ENCODE peak calls at places on chromosome 21, in four cellular contexts. V is A549, O is K562, A is HepG2. H is an unnamed sample.

GRCh38 chr21:17622018-17622417 is 9.3 kb upstream of the BTG3 start:
- DNase-seq in V (no peak), A (no peak), O (no peak), H (no peak)

GRCh38 chr21:25560151-25560783 is 47.0 kb downstream of the MRPL39 start:
- DNase-seq in V (no peak), O (no peak), A (no peak), H (no peak)

GRCh38 chr21:35857082-35857481 is 203.2 kb downstream of the SETD4 start:
- DNase-seq in A (no peak), V (no peak), O (no peak), H (no peak)

GRCh38 chr21:27787046-27787445 is 820.2 kb upstream of the ADAMTS5 start:
- DNase-seq in A (no peak), O (no peak), V (no peak), H (no peak)

GRCh38 chr21:38831526-38832467 is 26.1 kb downstream of the ETS2 start:
- DNase-seq in O (no peak), A (peak), V (no peak), H (peak)

GRCh38 chr21:43196789-43197188 is 28.0 kb downstream of the CRYAA start:
- DNase-seq in V (no peak), A (no peak), O (no peak), H (no peak)

GRCh38 chr21:38863291-38863690 is 57.6 kb downstream of the ETS2 start:
- DNase-seq in A (no peak), O (no peak), V (no peak), H (no peak)

GRCh38 chr21:42565886-42566523 is 52.4 kb downstream of the SLC37A1 start:
- DNase-seq in O (no peak), A (no peak), V (no peak), H (no peak)

GRCh38 chr21:37849703-37850102 is 66.6 kb downstream of the KCNJ6 start:
- DNase-seq in A (no peak), V (no peak), O (no peak), H (no peak)

GRCh38 chr21:29194847-29195246 is 64.4 kb downstream of the MAP3K7CL start:
- DNase-seq in V (no peak), A (peak), O (no peak), H (no peak)

GRCh38 chr21:14384453-14384852 is 1.5 kb upstream of the HSPA13 start:
- DNase-seq in O (no peak), A (no peak), V (no peak), H (no peak)

GRCh38 chr21:14382835-14383595 is at the start of gene HSPA13:
- DNase-seq in A (peak), V (peak), O (peak), H (peak)

GRCh38 chr21:14382486-14382834 is 486 bp downstream of the HSPA13 start:
- DNase-seq in V (no peak), A (no peak), O (no peak), H (no peak)

GRCh38 chr21:14388282-14388681 is 5.3 kb upstream of the HSPA13 start:
- DNase-seq in A (no peak), O (no peak), V (no peak), H (no peak)

GRCh38 chr21:14383596-14384210 is 757 bp upstream of the HSPA13 start:
- DNase-seq in V (no peak), A (no peak), O (no peak), H (peak)
- TF ChIP-seq SMC3 in V (no peak), A (no peak), O (no peak), H (no peak)

GRCh38 chr21:32941263-32941662 is 84.5 kb upstream of the OLIG2 start:
- DNase-seq in A (no peak), V (no peak), O (no peak), H (no peak)

GRCh38 chr21:32934829-32935228 is 90.9 kb upstream of the OLIG2 start:
- DNase-seq in O (no peak), A (no peak), V (no peak), H (no peak)

GRCh38 chr21:32940079-32941014 is 85.4 kb upstream of the OLIG2 start:
- DNase-seq in O (peak), A (peak), V (peak), H (no peak)
- TF ChIP-seq POLR2AphosphoS2 in O (no peak), A (no peak), V (no peak), H (no peak)

DNA sequence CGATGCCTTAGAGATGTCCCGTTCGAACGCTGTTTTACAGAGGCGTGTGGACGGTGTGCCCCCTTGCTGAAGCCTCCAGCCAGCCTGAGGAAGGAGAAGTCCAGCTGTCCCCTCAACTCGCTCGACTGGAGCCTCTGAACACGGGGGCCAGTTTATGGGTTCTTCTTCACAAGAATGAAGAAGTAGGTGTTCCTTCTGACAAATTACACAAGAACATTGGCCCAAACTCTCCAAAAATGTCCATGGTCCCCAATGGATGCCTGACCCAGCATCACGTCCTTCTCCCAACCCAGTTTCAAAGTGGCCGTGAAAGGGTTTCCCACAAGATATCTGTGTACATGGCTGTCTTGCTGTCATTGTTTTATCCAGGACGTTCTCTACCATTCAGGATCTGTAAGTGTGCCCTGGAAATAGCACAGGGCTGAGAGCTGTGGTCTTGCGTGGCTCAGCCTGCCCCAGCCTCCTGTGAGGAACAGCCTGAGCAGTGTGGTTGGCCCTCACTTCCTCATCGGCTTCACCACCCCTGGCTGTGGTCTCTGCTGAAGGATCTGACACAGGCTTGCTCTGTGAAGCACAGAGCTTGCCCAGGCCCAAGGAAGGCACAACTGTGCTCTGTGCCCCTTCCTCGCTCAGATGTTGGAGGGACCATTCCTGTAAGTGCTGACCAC is 1.0 kb upstream of the S100B start:
- DNase-seq in A (no peak), V (no peak), O (peak), H (peak)
- TF ChIP-seq SMC3 in A (no peak), V (no peak), O (no peak), H (no peak)

DNA sequence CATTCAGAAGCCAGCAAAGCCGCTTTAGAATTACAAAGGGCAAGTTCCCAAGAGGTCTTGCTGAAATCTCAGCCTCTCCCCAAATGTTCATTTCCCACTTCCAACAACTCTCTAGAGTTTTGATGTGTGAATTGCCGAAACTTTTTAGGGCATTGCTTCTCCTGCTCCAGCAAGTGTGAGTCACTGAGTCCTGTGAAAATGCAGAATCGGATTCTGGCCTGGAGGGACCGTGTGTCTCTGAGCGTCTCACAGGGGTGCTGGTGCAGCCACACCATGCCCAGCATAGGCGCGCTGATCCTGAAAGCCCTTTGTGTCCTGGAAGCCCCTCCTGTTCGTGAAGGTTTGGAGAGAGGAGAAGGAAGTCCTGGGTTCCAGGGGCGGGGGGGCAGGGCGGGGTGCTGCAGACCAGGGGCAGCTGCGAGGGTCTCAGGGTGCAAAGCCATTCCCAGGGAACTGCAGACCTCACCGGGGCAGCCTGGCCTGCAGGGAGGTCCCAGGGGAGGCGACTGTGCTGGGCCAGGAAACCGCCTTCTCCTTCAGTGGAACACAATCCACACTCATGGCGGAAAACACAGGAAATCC is 43.7 kb upstream of the ADARB1 start:
- DNase-seq in A (no peak), V (no peak), O (no peak), H (no peak)
- TF ChIP-seq POLR2AphosphoS2 in A (no peak), V (no peak), O (no peak), H (no peak)

GRCh38 chr21:33854604-33855003 is 61.0 kb downstream of the ATP5PO start:
- DNase-seq in A (peak), O (no peak), V (peak), H (no peak)
- TF ChIP-seq SMC3 in A (no peak), O (no peak), V (no peak), H (no peak)

GRCh38 chr21:34536311-34536710 is 24.3 kb upstream of the KCNE1 start:
- DNase-seq in V (no peak), O (no peak), A (no peak), H (no peak)
- TF ChIP-seq POLR2AphosphoS2 in V (no peak), O (no peak), A (no peak), H (no peak)

GRCh38 chr21:31623664-31624063 is 35.8 kb upstream of the SOD1 start:
- DNase-seq in V (no peak), A (no peak), O (peak), H (no peak)

GRCh38 chr21:31616216-31616615 is 43.3 kb upstream of the SOD1 start:
- DNase-seq in O (no peak), V (no peak), A (no peak), H (no peak)

GRCh38 chr21:31622397-31622796 is 37.1 kb upstream of the SOD1 start:
- DNase-seq in O (no peak), A (no peak), V (no peak), H (no peak)

GRCh38 chr21:31614705-31615104 is 44.8 kb upstream of the SOD1 start:
- DNase-seq in V (no peak), A (no peak), O (no peak), H (no peak)

GRCh38 chr21:31618696-31619430 is 40.6 kb upstream of the SOD1 start:
- DNase-seq in O (no peak), V (no peak), A (no peak), H (no peak)
- TF ChIP-seq SMC3 in O (no peak), V (no peak), A (no peak), H (no peak)

DNA sequence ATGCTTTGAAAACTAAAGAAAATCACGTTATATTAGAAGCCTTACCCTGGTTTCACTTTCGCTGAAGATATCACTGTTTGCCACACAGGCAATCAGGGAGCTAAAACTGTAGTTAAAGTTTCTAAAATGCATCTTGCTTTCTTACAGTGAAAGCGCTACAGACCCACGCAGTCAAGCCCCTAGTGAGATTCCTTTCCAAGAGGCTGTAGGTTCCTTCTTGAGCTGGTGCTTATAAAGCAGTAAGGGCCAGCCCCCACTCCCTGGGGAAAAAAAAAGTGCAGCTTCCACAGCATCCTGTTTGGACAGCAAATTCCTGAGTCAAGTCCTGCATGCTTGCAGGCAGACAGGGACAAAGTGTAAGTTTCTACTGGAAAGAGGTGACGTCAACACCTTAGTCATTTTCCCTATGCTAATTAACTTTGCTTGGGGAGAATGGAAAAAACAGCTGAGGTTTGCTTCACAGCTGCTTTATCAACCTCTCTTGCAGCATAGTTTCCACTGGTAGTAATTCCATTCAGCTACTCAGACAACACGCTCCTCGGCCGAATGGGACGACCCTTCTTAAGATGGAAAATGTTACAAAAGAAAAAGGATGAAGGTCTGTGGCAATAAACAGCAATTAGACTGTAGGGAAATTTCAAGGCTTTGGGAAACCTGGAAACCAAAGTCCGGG is 14.7 kb upstream of the KCNE1 start:
- DNase-seq in O (no peak), A (peak), V (peak), H (no peak)
- TF ChIP-seq POLR2AphosphoS2 in O (no peak), A (no peak), V (no peak), H (no peak)

DNA sequence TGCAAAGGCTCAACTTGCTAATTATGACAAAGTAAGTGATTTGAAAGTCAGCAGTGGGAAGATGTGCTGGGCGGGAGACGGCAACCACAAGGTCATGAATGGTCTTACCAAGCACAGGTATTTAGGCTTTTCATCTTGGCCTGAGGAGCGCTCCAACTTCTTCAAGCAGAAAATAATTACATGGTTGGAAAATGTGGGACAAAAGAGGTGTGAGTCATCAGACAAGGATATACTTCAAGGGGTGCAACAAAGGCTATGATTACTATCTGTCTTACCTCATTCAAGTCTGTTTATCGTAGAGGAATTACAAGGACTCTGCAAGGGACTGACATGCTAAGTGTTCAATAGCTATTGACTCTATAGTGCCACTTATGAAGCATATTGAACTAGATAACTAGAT is 2005.7 kb downstream of the MRPL39 start:
- DNase-seq in O (no peak), V (no peak), A (no peak), H (no peak)
- TF ChIP-seq SMC3 in O (no peak), V (no peak), A (no peak), H (no peak)

H was measured in GM12878.